ENCODE peak calls at places on chromosomes 3 and 15, in ten cellular contexts. I, K, Q, F, P, T, A, H, S and M are unnamed samples.

GRCh38 chr3:113659121-113659531 is 37.3 kb downstream of the USF3 start:
- DNase-seq in I (no peak), K (no peak), Q (no peak), F (no peak), P (no peak), T (no peak), A (no peak), H (no peak), S (no peak), M (no peak)

GRCh38 chr3:140394488-140395133 is 283.3 kb upstream of the TRIM42 start:
- DNase-seq in I (no peak), K (no peak), Q (no peak), F (no peak), P (no peak), T (no peak), A (no peak), H (no peak), S (no peak), M (no peak)

GRCh38 chr3:144590854-144591253 is 619.2 kb downstream of the DIPK2A start:
- DNase-seq in I (peak), K (no peak), Q (no peak), F (no peak), P (no peak), T (peak), A (peak), H (no peak), S (no peak), M (no peak)

GRCh38 chr3:98680723-98681122 is 82.4 kb upstream of the ST3GAL6 start:
- DNase-seq in I (no peak), K (no peak), Q (no peak), F (no peak), P (no peak), T (peak), A (peak), H (no peak), S (no peak), M (no peak)

GRCh38 chr3:45546636-45547201 is 47.8 kb upstream of the LIMD1 start:
- DNase-seq in I (no peak), K (no peak), Q (no peak), F (no peak), P (peak), T (no peak), A (no peak), H (no peak), S (no peak), M (no peak)

GRCh38 chr3:172580680-172581079 is 57.5 kb upstream of the TNFSF10 start:
- DNase-seq in I (no peak), K (no peak), Q (no peak), F (no peak), P (no peak), T (no peak), A (no peak), H (no peak), S (no peak), M (no peak)

GRCh38 chr15:69609176-69609575 is 156.6 kb downstream of the RPLP1 start:
- DNase-seq in I (no peak), K (no peak), Q (no peak), F (no peak), P (no peak), T (peak), A (peak), H (no peak), S (no peak), M (no peak)

GRCh38 chr15:40363611-40364010 is 5.6 kb downstream of the DISP2 start:
- DNase-seq in I (no peak), K (no peak), Q (no peak), F (no peak), P (no peak), T (no peak), A (no peak), H (no peak), S (no peak), M (no peak)

GRCh38 chr15:37880009-37880834 is 54.2 kb upstream of the TMCO5A start:
- DNase-seq in I (peak), K (no peak), Q (no peak), F (no peak), P (peak), T (peak), A (peak), H (no peak), S (no peak), M (peak)

GRCh38 chr15:101107101-101107500 is 144.7 kb downstream of the CHSY1 start:
- DNase-seq in I (no peak), K (no peak), Q (no peak), F (no peak), P (no peak), T (no peak), A (no peak), H (no peak), S (no peak), M (no peak)

GRCh38 chr3:16765661-16766060 is 119.1 kb upstream of the PLCL2 start:
- DNase-seq in I (no peak), K (no peak), Q (no peak), F (no peak), P (no peak), T (no peak), A (no peak), H (no peak), S (no peak), M (no peak)
- TF ChIP-seq CTCF in I (no peak), K (no peak), Q (no peak), F (no peak), P (no peak), T (no peak), A (no peak), H (no peak), S (no peak), M (no peak)

GRCh38 chr3:179837374-179837773 is 184.5 kb downstream of the USP13 start:
- DNase-seq in I (no peak), K (no peak), Q (no peak), F (no peak), P (no peak), T (peak), A (peak), H (no peak), S (no peak), M (no peak)
- TF ChIP-seq CTCF in I (no peak), K (no peak), Q (no peak), F (no peak), P (no peak), T (no peak), A (peak), H (no peak), S (no peak), M (no peak)

DNA sequence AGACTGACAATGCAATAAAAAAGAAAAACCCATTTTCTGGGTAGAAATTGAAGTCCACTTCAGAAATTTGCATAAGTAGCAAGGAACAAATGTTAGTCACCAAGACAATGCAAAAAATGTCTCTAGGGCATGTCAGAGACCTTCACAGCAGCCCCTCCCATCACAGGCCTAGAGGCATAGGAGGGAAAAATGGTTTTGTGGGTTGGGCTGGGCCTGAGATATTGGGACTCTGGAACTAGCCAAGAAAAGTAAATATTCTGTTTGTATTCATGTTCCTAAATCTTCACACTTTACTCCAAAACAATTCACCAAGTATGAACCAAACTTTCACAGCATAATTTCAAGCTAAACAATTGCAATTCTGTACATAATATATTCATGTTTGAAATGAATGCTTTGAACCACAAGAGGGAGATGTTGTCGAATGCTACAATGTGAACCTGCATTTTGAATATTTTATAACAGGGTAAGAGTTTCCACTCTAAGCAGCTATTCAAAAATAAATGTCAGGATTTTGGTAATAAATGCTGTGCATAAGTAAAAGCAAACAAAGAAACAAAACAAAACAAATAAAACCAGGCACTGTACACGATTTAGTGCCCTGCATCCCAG is 429.2 kb downstream of the OTOL1 start:
- DNase-seq in I (no peak), K (no peak), Q (no peak), F (no peak), P (no peak), T (no peak), A (no peak), H (no peak), S (no peak), M (no peak)
- TF ChIP-seq CTCF in I (no peak), K (no peak), Q (no peak), F (no peak), P (no peak), T (no peak), A (peak), H (no peak), S (peak), M (no peak)

GRCh38 chr3:28348286-28348636 is 260 bp upstream of the ZCWPW2 start:
- DNase-seq in I (peak), K (no peak), Q (no peak), F (no peak), P (no peak), T (no peak), A (peak), H (peak), S (no peak), M (no peak)

GRCh38 chr3:28347374-28348285 is 891 bp upstream of the ZCWPW2 start:
- DNase-seq in I (peak), K (no peak), Q (no peak), F (no peak), P (no peak), T (peak), A (peak), H (no peak), S (no peak), M (no peak)

GRCh38 chr3:28348637-28349396 is at the start of the genes AZI2 and ZCWPW2:
- DNase-seq in I (peak), K (peak), Q (peak), F (peak), P (peak), T (peak), A (peak), H (peak), S (peak), M (peak)

GRCh38 chr3:28345690-28346089 is 2.8 kb upstream of the ZCWPW2 start:
- DNase-seq in I (no peak), K (no peak), Q (no peak), F (no peak), P (no peak), T (no peak), A (no peak), H (no peak), S (no peak), M (no peak)

GRCh38 chr3:28349397-28350000 is 875 bp upstream of the AZI2 start:
- DNase-seq in I (no peak), K (no peak), Q (no peak), F (no peak), P (no peak), T (no peak), A (peak), H (no peak), S (no peak), M (no peak)
- TF ChIP-seq CTCF in I (no peak), K (no peak), Q (no peak), F (no peak), P (no peak), T (peak), A (no peak), H (no peak), S (no peak), M (no peak)

GRCh38 chr3:127812151-127812550 is 10.2 kb downstream of the MGLL start:
- DNase-seq in I (no peak), K (no peak), Q (no peak), F (no peak), P (no peak), T (no peak), A (no peak), H (no peak), S (no peak), M (no peak)
- TF ChIP-seq CTCF in I (no peak), K (no peak), Q (no peak), F (no peak), P (no peak), T (no peak), A (no peak), H (no peak), S (no peak), M (no peak)

DNA sequence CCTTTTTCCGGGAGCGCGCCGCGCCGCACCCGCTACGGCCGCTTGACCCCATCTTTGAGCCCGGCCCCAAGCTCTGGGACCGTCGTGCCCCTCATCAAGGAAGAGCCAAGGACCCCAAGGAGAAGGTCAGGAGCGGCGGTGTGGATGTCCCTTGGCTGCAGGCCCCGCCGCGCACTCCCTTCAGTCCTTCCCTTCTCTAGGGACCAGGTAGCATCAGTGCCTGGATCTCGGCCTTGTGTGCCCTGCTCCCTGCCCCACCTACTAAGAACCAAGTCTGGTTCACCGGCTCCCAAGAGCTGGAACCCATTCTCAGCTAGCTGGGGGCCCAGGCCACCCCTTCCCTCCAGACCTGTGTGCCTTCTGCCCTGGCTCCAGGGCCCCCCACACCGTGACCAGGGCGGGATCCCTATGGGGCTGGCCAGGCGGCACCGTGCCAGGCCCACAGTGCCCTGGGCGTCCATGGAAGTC is 69.3 kb upstream of the CGNL1 start:
- DNase-seq in I (no peak), K (no peak), Q (no peak), F (no peak), P (no peak), T (no peak), A (no peak), H (no peak), S (no peak), M (no peak)
- TF ChIP-seq CTCF in I (no peak), K (no peak), Q (no peak), F (peak), P (no peak), T (no peak), A (no peak), H (no peak), S (no peak), M (no peak)